ENCODE peak calls at places on chromosomes 2 and 18, in six cellular contexts. M is SK-N-SH, G is breast epithelium, R is HepG2, C is K562, K is HCT116. I is an unnamed sample. For H3K9me3, the result is how much of the 10 kb centered on the place peaks cover.

GRCh38 chr2:79860233-79861058 is 347.6 kb downstream of the CTNNA2 start:
- DNase-seq in K (no peak), C (peak), R (peak), G (no peak), M (peak), I (no peak)

GRCh38 chr2:239376942-239377531 is 23.8 kb downstream of the HDAC4 start:
- DNase-seq in C (no peak), G (no peak), R (no peak), K (no peak), M (no peak), I (no peak)

GRCh38 chr2:181857471-181857870 is 34.1 kb upstream of the ITPRID2 start:
- DNase-seq in R (no peak), G (no peak), K (peak), M (no peak), C (no peak), I (no peak)

GRCh38 chr2:206984206-206984605 is 44.9 kb downstream of the CPO start:
- DNase-seq in C (no peak), G (no peak), M (no peak), R (no peak), K (no peak), I (no peak)

GRCh38 chr18:72208920-72209676 is 335.0 kb downstream of the CBLN2 start:
- DNase-seq in G (no peak), M (no peak), C (no peak), R (no peak), K (no peak), I (no peak)

GRCh38 chr18:22848618-22849017 is 84.5 kb upstream of the RBBP8 start:
- DNase-seq in C (no peak), K (no peak), M (no peak), R (no peak), G (no peak), I (no peak)

GRCh38 chr2:38806001-38806400 is 28.0 kb downstream of the GEMIN6 start:
- DNase-seq in M (no peak), K (no peak), G (no peak), C (no peak), R (no peak), I (no peak)

GRCh38 chr2:20931346-20931745 is 108.4 kb upstream of the LDAH start:
- DNase-seq in C (no peak), M (no peak), G (no peak), R (no peak), K (no peak), I (no peak)

GRCh38 chr2:111221701-111222100 is 101.0 kb downstream of the BCL2L11 start:
- DNase-seq in G (no peak), K (no peak), C (no peak), R (no peak), M (no peak), I (no peak)

GRCh38 chr2:237222178-237222577 is 136.5 kb downstream of the COPS8 start:
- DNase-seq in M (no peak), G (no peak), K (no peak), C (no peak), R (no peak), I (no peak)

GRCh38 chr2:21123473-21124393 is at the start of gene TDRD15:
- DNase-seq in K (no peak), C (peak), R (no peak), G (no peak), M (no peak), I (no peak)

GRCh38 chr2:84435331-84436081 is 23.6 kb downstream of the SUCLG1 start:
- DNase-seq in C (no peak), R (no peak), G (peak), M (no peak), K (no peak), I (no peak)

GRCh38 chr2:77939370-77939769 is 417.2 kb upstream of the LRRTM4 start:
- DNase-seq in G (no peak), C (no peak), K (no peak), R (no peak), M (no peak), I (no peak)

GRCh38 chr18:68417826-68418225 is 297.1 kb downstream of the TMX3 start:
- DNase-seq in M (no peak), K (no peak), R (no peak), G (no peak), C (no peak), I (no peak)

GRCh38 chr18:6370886-6371635 is 43.6 kb downstream of the L3MBTL4 start:
- DNase-seq in C (no peak), R (peak), G (no peak), M (peak), K (no peak), I (peak)

GRCh38 chr2:144890828-144891227 is 370.9 kb upstream of the ZEB2 start:
- DNase-seq in G (no peak), R (no peak), M (peak), C (peak), K (peak), I (no peak)
- TF ChIP-seq CTCF in G (no peak), R (no peak), M (peak), C (peak), K (no peak), I (no peak)

DNA sequence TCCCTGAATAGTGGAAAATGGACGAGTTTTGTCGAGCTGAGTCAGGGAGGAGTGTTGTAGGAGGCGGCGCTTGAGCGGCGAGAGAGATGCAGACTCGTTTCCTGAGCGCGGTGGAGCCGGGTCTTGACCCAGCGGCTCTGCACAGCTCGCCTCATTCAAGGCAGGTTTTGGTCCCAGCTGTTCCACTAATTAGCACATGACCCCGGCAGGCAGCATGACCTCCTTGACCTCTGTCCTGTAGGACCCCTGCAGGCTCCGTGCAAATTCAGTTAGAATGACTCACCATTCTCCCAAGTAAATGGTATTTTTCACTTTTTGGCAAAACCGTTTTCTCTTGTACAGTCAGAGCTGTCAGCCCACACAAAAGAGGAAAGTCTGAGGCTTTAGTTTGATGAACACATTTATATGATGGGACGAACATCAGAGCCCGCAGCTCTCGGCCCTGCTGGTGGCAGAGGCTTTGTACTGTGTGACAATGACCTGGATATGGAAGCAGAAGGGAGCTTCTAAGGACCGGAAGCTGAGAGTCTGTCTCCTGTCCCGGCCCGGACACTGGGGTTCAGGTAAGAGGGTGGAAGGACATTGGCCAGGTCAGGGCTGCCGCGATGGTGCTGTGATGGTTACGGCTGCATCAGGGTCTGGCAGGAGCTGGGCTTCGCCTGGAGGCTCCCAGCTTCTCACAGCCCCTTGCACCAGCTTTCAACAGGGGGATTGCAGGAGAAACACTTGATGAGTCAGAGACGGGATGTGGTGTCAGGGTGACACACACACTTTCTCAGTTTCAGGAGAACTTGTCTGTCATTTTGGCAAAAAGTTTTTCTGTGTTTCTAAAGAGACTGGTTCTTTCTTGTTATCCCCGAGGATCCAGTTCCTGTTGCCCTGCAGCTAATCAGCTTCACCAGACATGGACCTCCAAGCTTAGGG is 29.9 kb upstream of the ALKAL2 start:
- DNase-seq in C (no peak), R (no peak), K (no peak), G (no peak), M (no peak), I (no peak)
- H3K9me3 ChIP-seq in C (under half), R (under half), K (under half), G (under half), M (under half), I (under half)

GRCh38 chr2:212289301-212289700 is 249.3 kb downstream of the ERBB4 start:
- DNase-seq in M (no peak), R (no peak), G (no peak), K (no peak), C (no peak), I (no peak)
- TF ChIP-seq POLR2AphosphoS5 in M (no peak), R (no peak), G (no peak), K (no peak), C (no peak), I (no peak)

GRCh38 chr18:4453712-4454547 is 1.2 kb downstream of the DLGAP1 start:
- DNase-seq in G (no peak), C (no peak), R (no peak), K (no peak), M (peak), I (no peak)
- TF ChIP-seq CTCF in G (no peak), C (no peak), R (no peak), K (no peak), M (no peak), I (no peak)

GRCh38 chr2:112869258-112869842 is 32.8 kb upstream of the IL1B start:
- DNase-seq in C (peak), G (peak), R (no peak), K (peak), M (no peak), I (peak)

GRCh38 chr2:112867701-112868631 is 31.4 kb upstream of the IL1B start:
- DNase-seq in R (no peak), M (no peak), C (no peak), K (no peak), G (no peak), I (peak)

GRCh38 chr2:112866128-112866835 is 29.7 kb upstream of the IL1B start:
- DNase-seq in G (no peak), R (no peak), M (no peak), C (no peak), K (no peak), I (peak)

DNA sequence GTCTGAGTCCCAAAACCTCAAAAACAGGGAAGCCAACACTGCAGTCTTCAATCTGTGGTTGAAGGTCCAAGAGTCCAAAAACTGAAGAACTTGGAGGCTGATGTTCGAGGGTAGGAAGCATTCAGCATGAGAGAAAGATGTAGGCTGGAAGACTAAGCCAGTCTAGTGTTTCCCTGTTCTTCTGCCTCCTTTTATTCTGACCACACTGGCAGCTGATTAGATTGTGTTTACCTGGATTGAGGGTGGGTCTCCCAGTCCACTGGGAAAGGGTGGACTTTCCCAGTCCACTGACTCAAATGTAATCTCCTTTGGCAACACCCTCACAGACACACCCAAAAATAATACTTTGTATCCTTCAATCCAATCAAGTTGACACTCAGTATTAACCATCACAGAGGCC is 27.5 kb upstream of the IL1B start:
- DNase-seq in M (no peak), R (no peak), G (no peak), K (no peak), C (no peak), I (no peak)
- H3K9me3 ChIP-seq in M (under half), R (under half), G (under half), K (under half), C (under half), I (under half)

DNA sequence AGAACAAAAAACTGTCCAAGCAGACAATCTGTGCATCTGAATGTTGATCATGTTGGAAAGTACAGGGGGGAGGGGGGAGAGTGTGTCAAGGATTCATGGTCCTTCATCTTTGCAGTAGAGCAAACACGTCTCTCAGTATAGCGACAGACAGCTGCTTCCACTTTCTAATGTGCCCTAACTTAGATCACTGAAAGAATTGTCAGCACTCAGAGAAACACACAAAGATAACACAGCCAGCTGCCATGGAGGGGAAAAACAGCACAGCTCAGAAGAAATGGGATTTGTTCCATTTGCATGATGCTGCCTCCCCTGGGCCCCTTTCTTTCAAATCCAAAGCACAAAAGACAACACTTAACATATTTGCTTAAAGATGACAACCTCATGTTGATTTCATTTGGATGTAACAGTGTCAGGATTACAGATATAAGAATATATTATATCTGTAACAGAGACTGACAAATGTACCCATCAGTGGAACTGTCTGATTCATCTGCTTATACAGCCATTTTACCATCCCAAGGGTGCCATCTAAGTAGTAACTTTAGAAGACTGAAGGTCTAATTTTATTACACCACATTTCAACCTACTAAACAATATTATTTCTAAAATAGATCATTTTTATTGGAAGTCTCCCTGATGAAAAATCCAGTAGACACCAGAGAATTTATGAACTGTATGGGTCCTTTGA is 17.7 kb downstream of the FIGN start:
- DNase-seq in R (peak), K (no peak), M (peak), G (no peak), C (no peak), I (no peak)
- TF ChIP-seq POLR2AphosphoS5 in R (no peak), K (no peak), M (no peak), G (no peak), C (no peak), I (no peak)

GRCh38 chr18:57854726-57855125 is 51.6 kb upstream of the ATP8B1 start:
- DNase-seq in C (no peak), M (no peak), G (no peak), K (no peak), R (no peak), I (peak)

GRCh38 chr18:57856707-57857280 is 53.7 kb upstream of the ATP8B1 start:
- DNase-seq in M (no peak), G (no peak), R (no peak), K (no peak), C (no peak), I (no peak)

GRCh38 chr18:57856128-57856527 is 53.0 kb upstream of the ATP8B1 start:
- DNase-seq in R (no peak), G (no peak), M (no peak), K (no peak), C (no peak), I (no peak)

GRCh38 chr18:57863706-57864105 is 60.6 kb upstream of the ATP8B1 start:
- DNase-seq in K (no peak), M (no peak), G (no peak), R (no peak), C (no peak), I (no peak)

DNA sequence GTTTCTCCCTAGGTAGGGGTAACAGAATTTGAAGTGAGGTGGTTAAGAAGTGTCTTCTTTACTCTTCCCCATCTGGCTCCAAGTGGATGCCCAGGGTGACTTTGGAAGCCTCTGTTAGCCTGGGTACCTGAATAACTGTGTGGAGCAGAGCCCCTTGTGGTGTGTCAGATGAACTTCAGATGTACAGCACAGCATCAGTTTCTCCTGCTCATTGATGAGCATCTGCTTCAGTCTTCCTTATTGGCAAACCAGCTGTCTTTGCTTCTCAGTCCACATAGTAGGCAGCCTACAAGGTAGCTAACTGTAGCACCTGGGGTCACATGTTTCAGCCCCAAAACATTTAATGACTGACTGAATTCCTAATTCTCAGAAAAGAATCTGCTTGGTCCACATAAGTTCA is 56.2 kb upstream of the ATP8B1 start:
- DNase-seq in R (peak), C (peak), K (peak), M (no peak), G (no peak), I (peak)
- TF ChIP-seq CTCF in R (peak), C (peak), K (peak), M (peak), G (peak), I (peak)

I was measured in transverse colon.